ENCODE peak calls at places on chromosomes 11 and 22, in five cellular contexts. X is activated CD4-positive, alpha-beta memory T cell treated with anti-CD3 and anti-CD28 coated beads for 36 hours; H is mucosa of descending colon; P is left ventricle myocardium inferior; C is stimulated activated naive B cell treated with anti-CD40 and anti-IgM and Interleukin-4, amounts not matched to agents 10 μg/mL and 1 μg/mL and 100 μg/mL, for 72 hours. Q is an unnamed sample.
A peak's percentile ranks its signal among the peaks of the same experiment; 100 is the strongest.

GRCh38 chr11:120121914-120122473 is 15.9 kb downstream of the TRIM29 start:
- DNase-seq in H (no peak), P (no peak), X (no peak), C (no peak), Q (no peak)

GRCh38 chr11:100719809-100720221 is 32.7 kb downstream of the ARHGAP42 start:
- DNase-seq in X (no peak), C (no peak), H (peak; percentile 36), P (no peak), Q (no peak)

GRCh38 chr11:74001822-74002286 is 7.0 kb downstream of the UCP3 start:
- DNase-seq in X (no peak), C (no peak), P (no peak), H (no peak), Q (no peak)

GRCh38 chr11:31702966-31703365 is 108.2 kb downstream of the PAX6 start:
- DNase-seq in H (no peak), X (no peak), C (no peak), P (no peak), Q (no peak)

GRCh38 chr22:31952094-31952401 is 7.7 kb downstream of the YWHAH start:
- DNase-seq in X (no peak), C (no peak), H (no peak), P (no peak), Q (no peak)

GRCh38 chr11:14974723-14975587 is 2.8 kb upstream of the CALCA start:
- DNase-seq in C (peak; percentile 39), X (peak; percentile 83), H (peak; percentile 72), P (peak; percentile 22), Q (peak; percentile 24)

GRCh38 chr22:44577391-44578114 is 79.5 kb upstream of the RTL6 start:
- DNase-seq in X (no peak), P (no peak), H (no peak), C (no peak), Q (no peak)

GRCh38 chr22:36928826-36929535 is 15.6 kb downstream of the CSF2RB start:
- DNase-seq in X (no peak), C (no peak), P (no peak), H (no peak), Q (no peak)

GRCh38 chr11:14386895-14387480 is 28.0 kb upstream of the RRAS2 start:
- DNase-seq in H (no peak), X (no peak), P (peak; percentile 22), C (no peak), Q (no peak)

GRCh38 chr11:369336-370018 is at the start of gene B4GALNT4:
- DNase-seq in C (no peak), P (peak; percentile 22), X (no peak), H (no peak), Q (no peak)

Q was measured in effector memory CD4-positive, alpha-beta T cell.